ENCODE peak calls at places on chromosomes 16 and 17, in five cellular contexts. E is WTC11, S is AG10803, M is GM12865, W is omental fat pad. J is an unnamed sample.

GRCh38 chr17:39208136-39208535 is 8.1 kb downstream of the RPL19 start:
- DNase-seq in E (no peak), S (no peak), M (no peak), W (no peak), J (no peak)

GRCh38 chr16:70553175-70553574 is 29.6 kb downstream of the SF3B3 start:
- DNase-seq in E (no peak), S (peak; percentile 47), M (no peak), W (no peak), J (no peak)

GRCh38 chr17:51739245-51739886 is 419.1 kb downstream of the CA10 start:
- DNase-seq in E (no peak), S (no peak), M (no peak), W (no peak), J (no peak)

GRCh38 chr17:49739662-49740271 is 24.2 kb downstream of the FAM117A start:
- DNase-seq in E (no peak), S (no peak), M (peak; percentile 93), W (peak; percentile 71), J (no peak)

GRCh38 chr16:4272114-4272954 is 489 bp downstream of the TFAP4 start:
- DNase-seq in E (peak; percentile 44), S (peak; percentile 24), M (peak; percentile 59), W (no peak), J (peak; percentile 77)

GRCh38 chr17:17098426-17099035 is 56.3 kb downstream of the MPRIP start:
- DNase-seq in E (no peak), S (peak; percentile 61), M (no peak), W (no peak), J (no peak)

GRCh38 chr17:35898283-35899070 is 18.3 kb upstream of the CCL5 start:
- DNase-seq in E (no peak), S (no peak), M (no peak), W (no peak), J (no peak)

GRCh38 chr17:45815752-45816151 is 28.9 kb upstream of the SPPL2C start:
- DNase-seq in E (no peak), S (no peak), M (no peak), W (no peak), J (no peak)

GRCh38 chr16:84916850-84917249 is 94.5 kb downstream of the ZDHHC7 start:
- DNase-seq in E (no peak), S (no peak), M (no peak), W (no peak), J (no peak)

GRCh38 chr16:88758227-88758943 is 26.6 kb downstream of the PIEZO1 start:
- DNase-seq in E (no peak), S (no peak), M (no peak), W (no peak), J (no peak)

GRCh38 chr16:12754824-12755543 is 48.7 kb downstream of the CPPED1 start:
- DNase-seq in E (no peak), S (peak; percentile 54), M (no peak), W (no peak), J (no peak)

GRCh38 chr17:77708049-77708448 is 250.5 kb upstream of the TNRC6C start:
- DNase-seq in E (no peak), S (no peak), M (no peak), W (no peak), J (no peak)

GRCh38 chr17:17928422-17929386 is 43.5 kb downstream of the TOM1L2 start:
- DNase-seq in E (no peak), S (no peak), M (no peak), W (no peak), J (no peak)

GRCh38 chr16:86037999-86038922 is 139.3 kb downstream of the IRF8 start:
- DNase-seq in E (no peak), S (no peak), M (no peak), W (no peak), J (no peak)

GRCh38 chr16:5461141-5461540 is 363.5 kb upstream of the EEF2KMT start:
- DNase-seq in E (no peak), S (no peak), M (no peak), W (no peak), J (no peak)

GRCh38 chr17:1026599-1026975 is 29.7 kb downstream of the TIMM22 start:
- DNase-seq in E (no peak), S (no peak), M (no peak), W (no peak), J (no peak)

GRCh38 chr17:82782657-82783207 is 30.9 kb downstream of the TBCD start:
- DNase-seq in E (no peak), S (no peak), M (no peak), W (no peak), J (no peak)

GRCh38 chr17:2055494-2056220 is 754 bp downstream of the HIC1 start:
- DNase-seq in E (no peak), S (peak; percentile 60), M (peak; percentile 81), W (no peak), J (peak; percentile 34)

GRCh38 chr16:82741073-82741615 is 114.4 kb downstream of the CDH13 start:
- DNase-seq in E (no peak), S (no peak), M (no peak), W (no peak), J (no peak)

GRCh38 chr16:69613283-69614154 is 47.8 kb downstream of the NFAT5 start:
- DNase-seq in E (no peak), S (no peak), M (peak; percentile 39), W (no peak), J (no peak)

GRCh38 chr16:85612191-85612800 is 826 bp upstream of the GSE1 start:
- DNase-seq in E (no peak), S (peak; percentile 97), M (peak; percentile 44), W (no peak), J (peak; percentile 55)

GRCh38 chr16:54447606-54448440 is 161.2 kb upstream of the IRX3 start:
- DNase-seq in E (no peak), S (peak; percentile 85), M (no peak), W (no peak), J (no peak)

GRCh38 chr17:75514299-75515228 is 773 bp downstream of the CASKIN2 start:
- DNase-seq in E (peak; percentile 50), S (peak; percentile 6), M (no peak), W (no peak), J (peak; percentile 71)

GRCh38 chr17:72087876-72088275 is 32.9 kb upstream of the SOX9 start:
- DNase-seq in E (no peak), S (no peak), M (no peak), W (no peak), J (no peak)

GRCh38 chr17:9432121-9432866 is 143.3 kb downstream of the STX8 start:
- DNase-seq in E (no peak), S (peak; percentile 71), M (peak; percentile 72), W (no peak), J (no peak)

GRCh38 chr17:7356072-7356549 is 1.2 kb downstream of the TMEM95 start:
- DNase-seq in E (peak; percentile 96), S (peak; percentile 56), M (peak; percentile 91), W (peak; percentile 80), J (peak; percentile 88)

GRCh38 chr17:48173191-48173590 is 65.6 kb downstream of the SNX11 start:
- DNase-seq in E (no peak), S (no peak), M (no peak), W (no peak), J (no peak)

GRCh38 chr17:56392274-56392673 is 201.2 kb upstream of the NOG start:
- DNase-seq in E (no peak), S (no peak), M (no peak), W (no peak), J (no peak)

GRCh38 chr16:87056083-87056482 is 261.1 kb downstream of the C16orf95 start:
- DNase-seq in E (no peak), S (peak; percentile 33), M (no peak), W (no peak), J (no peak)
- TF ChIP-seq CTCF in E (no peak), S (peak; percentile 45), M (no peak), W (no peak), J (no peak)

DNA sequence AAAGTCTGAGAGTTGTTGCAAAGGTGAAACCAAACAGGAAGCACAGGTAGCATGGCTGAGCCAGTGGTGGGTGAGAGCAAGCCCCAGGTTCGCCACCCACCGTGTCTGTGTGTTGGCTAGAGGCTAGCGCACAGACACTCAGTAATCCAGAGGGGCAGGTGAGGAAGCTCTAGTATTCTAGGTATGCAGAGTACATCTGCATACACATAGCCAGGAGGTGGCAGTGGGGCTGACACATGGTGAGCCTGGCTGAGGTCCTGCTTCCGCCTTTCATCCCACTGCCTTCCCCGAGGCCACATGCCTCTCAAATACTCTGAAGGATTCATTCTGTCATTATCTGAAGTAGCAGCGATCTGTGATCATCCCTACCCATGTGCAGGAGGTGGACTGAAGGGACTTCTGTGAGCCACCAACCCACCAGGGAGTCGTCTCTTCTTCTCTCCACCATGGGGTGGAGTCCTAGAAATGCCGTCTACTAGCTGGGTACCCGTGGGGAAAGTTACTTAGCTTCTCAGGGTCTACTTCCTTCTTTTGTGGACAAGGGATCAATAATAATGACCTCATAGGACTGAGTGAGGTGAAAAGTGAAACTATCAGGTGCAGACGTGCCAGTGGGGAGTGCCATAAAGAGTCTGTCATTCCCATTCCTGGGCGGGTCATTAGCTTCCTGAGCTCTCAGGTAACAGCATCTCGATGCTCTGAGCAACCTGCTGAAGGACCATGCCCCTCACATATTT is 36.0 kb upstream of the ICAM2 start:
- DNase-seq in E (peak; percentile 63), S (no peak), M (peak; percentile 69), W (no peak), J (no peak)
- TF ChIP-seq CTCF in E (no peak), S (no peak), M (no peak), W (no peak), J (no peak)

DNA sequence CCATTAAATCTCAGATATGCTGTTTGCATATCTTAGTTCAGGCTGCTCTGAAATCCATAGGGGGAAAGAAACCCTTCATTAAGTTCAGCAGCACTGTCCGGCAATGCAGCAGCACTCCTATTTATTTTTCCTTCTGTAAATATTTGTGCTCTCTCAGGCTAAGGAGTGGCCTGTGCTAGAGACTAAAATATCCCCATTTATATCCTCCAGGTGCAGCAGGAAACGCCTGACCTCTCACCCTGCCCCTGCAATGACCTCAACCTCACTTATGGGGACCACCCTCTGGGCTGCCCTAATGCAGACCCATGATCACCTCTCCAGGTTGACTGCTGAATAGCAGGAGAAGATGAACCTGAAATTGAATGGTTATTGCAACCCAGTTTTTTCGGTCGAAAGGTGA is 165.0 kb upstream of the ELAC2 start:
- DNase-seq in E (peak; percentile 23), S (no peak), M (no peak), W (no peak), J (peak; percentile 35)
- TF ChIP-seq CTCF in E (no peak), S (no peak), M (no peak), W (no peak), J (no peak)

GRCh38 chr16:66441586-66442375 is 14.7 kb downstream of the BEAN1 start:
- DNase-seq in E (no peak), S (peak; percentile 63), M (no peak), W (no peak), J (no peak)

GRCh38 chr16:66443269-66443652 is 16.2 kb downstream of the BEAN1 start:
- DNase-seq in E (no peak), S (peak; percentile 54), M (no peak), W (no peak), J (no peak)

GRCh38 chr16:66442502-66443268 is 15.6 kb downstream of the BEAN1 start:
- DNase-seq in E (no peak), S (no peak), M (no peak), W (no peak), J (no peak)

GRCh38 chr16:66446737-66447136 is 19.6 kb downstream of the BEAN1 start:
- DNase-seq in E (no peak), S (no peak), M (no peak), W (no peak), J (no peak)

DNA sequence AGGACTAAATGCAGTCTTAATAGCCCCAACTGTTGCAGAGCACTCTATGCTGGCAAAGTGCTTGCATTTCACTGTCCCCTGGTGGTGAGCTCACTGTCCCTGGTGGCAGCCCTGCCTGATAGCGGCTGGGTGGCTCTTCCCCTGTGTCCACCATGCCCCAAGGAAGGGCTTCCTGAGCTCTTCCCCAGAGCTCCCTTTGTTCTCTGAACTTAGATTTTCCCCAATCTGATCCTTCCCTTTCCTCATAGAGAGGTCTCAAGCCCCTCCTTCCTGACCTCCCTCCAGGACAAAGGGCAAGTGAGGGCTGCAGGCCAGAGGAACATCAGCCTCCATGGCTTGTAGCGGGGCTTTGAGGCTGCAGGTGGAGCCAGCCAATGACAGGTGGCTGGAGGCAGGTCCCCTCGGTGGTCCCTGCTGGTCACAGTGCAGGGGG is 17.0 kb downstream of the BEAN1 start:
- DNase-seq in E (no peak), S (no peak), M (no peak), W (no peak), J (no peak)
- TF ChIP-seq CTCF in E (no peak), S (no peak), M (no peak), W (no peak), J (no peak)